ENCODE peak calls at places on chromosomes 6 and 20, in nine cellular contexts. K is K562, Y is A549, M is H54, C is tibial nerve, V is breast epithelium, L is GM12878, P is HepG2, W is ovary. A is an unnamed sample.

GRCh38 chr6:101275251-101275650 is 118.3 kb upstream of the GRIK2 start:
- DNase-seq in K (no peak), Y (no peak), M (no peak), C (no peak), V (no peak), L (no peak), P (no peak), W (no peak), A (no peak)

GRCh38 chr20:25867776-25868649 is 171.4 kb upstream of the ZNF337 start:
- DNase-seq in K (peak), Y (peak), M (no peak), C (no peak), V (no peak), L (no peak), P (no peak), W (peak), A (peak)

GRCh38 chr20:22698443-22698842 is 114.1 kb upstream of the FOXA2 start:
- DNase-seq in K (no peak), Y (no peak), M (no peak), C (no peak), V (no peak), L (no peak), P (no peak), W (no peak), A (no peak)

GRCh38 chr6:169521825-169522224 is 180.0 kb downstream of the WDR27 start:
- DNase-seq in K (no peak), Y (no peak), M (no peak), C (no peak), V (no peak), L (no peak), P (no peak), W (no peak), A (no peak)

GRCh38 chr6:1617466-1618304 is 8.0 kb downstream of the FOXC1 start:
- DNase-seq in K (no peak), Y (no peak), M (no peak), C (no peak), V (no peak), L (no peak), P (no peak), W (no peak), A (no peak)

GRCh38 chr6:85192186-85192585 is 257.7 kb upstream of the NT5E start:
- DNase-seq in K (no peak), Y (no peak), M (no peak), C (no peak), V (no peak), L (no peak), P (no peak), W (no peak), A (no peak)

GRCh38 chr20:19890358-19891117 is 126.6 kb upstream of the NAA20 start:
- DNase-seq in K (no peak), Y (peak), M (no peak), C (no peak), V (no peak), L (no peak), P (no peak), W (no peak), A (no peak)

GRCh38 chr6:7148100-7148822 is 40.5 kb downstream of the RREB1 start:
- DNase-seq in K (no peak), Y (no peak), M (peak), C (no peak), V (peak), L (no peak), P (no peak), W (no peak), A (no peak)

GRCh38 chr6:134802426-134803058 is 147.4 kb downstream of the ALDH8A1 start:
- DNase-seq in K (no peak), Y (no peak), M (no peak), C (no peak), V (no peak), L (no peak), P (peak), W (no peak), A (no peak)

GRCh38 chr6:159375014-159375413 is 205.8 kb downstream of the FNDC1 start:
- DNase-seq in K (no peak), Y (no peak), M (no peak), C (no peak), V (no peak), L (no peak), P (no peak), W (no peak), A (no peak)

GRCh38 chr6:79307321-79308036 is 73.0 kb upstream of the HMGN3 start:
- DNase-seq in K (no peak), Y (no peak), M (no peak), C (no peak), V (no peak), L (no peak), P (peak), W (no peak), A (no peak)

DNA sequence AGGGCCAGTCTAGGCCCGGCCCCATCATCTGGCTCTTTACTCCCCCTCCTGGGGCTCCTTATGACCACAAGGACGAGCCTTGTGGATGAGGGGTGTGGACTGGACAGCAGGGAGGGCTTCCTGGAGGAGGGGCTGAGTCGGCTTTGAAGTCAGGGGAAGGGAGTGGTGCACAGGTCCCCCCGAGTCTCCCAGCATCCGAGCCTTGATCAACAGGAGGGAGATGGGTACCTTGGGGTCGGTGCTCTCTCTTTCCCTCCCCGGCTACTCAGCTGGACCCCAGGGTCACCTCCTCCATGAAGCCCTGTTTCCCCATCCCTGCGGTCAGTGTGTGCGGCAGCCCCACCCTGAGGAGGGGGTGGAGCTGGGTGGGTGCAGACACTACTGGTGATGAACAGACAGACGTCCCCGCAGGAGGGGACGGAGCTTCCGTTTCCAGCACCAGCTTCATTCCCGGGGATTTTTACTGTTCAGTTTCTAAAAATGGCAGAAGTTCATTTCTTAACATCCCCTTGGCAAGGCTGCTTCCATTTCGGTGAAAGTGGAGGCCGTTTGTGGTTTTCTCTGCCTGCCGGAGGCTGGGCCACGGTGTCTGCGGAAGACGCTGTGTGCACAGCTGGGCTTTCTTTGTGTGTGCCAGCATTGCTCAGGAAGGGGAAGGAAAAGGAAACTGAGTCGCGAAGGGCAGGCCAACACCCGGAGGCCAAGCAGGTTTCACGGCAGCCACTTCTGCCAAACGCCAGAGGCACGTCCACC is 19.6 kb downstream of the NTSR1 start:
- DNase-seq in K (no peak), Y (no peak), M (no peak), C (no peak), V (no peak), L (no peak), P (no peak), W (no peak), A (no peak)
- TF ChIP-seq POLR2A in K (no peak), Y (no peak), M (no peak), C (no peak), V (no peak), L (no peak), P (no peak), W (no peak), A (no peak)

GRCh38 chr6:96520039-96520850 is 1.4 kb upstream of the UFL1 start:
- DNase-seq in K (no peak), Y (peak), M (no peak), C (no peak), V (no peak), L (no peak), P (no peak), W (no peak), A (peak)
- TF ChIP-seq POLR2A in K (no peak), Y (no peak), M (no peak), C (no peak), V (no peak), L (no peak), P (no peak), W (no peak), A (no peak)

DNA sequence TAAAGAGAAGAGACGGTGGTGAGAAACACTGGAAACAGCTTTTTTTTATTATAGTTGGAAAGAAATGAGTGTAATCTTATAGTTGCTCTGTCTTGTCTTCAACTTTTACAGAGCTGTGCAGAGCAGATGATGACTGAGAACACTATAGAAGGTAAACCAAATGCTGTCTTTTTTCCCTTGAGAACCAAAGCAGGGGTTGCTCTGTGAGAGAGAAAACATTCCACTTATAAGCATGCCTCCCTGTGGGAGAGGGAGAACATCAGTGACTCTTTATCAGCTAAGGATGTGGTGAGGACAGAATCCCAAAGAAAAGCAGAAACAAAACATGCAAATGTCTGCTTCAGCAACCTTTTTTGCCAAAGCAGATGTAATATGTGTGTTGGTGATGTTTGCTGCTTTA is 179.3 kb upstream of the HDDC2 start:
- DNase-seq in K (no peak), Y (no peak), M (no peak), C (no peak), V (no peak), L (no peak), P (no peak), W (no peak), A (no peak)
- TF ChIP-seq POLR2A in K (no peak), Y (no peak), M (no peak), C (no peak), V (no peak), L (no peak), P (no peak), W (no peak), A (no peak)

GRCh38 chr6:87671555-87672029 is 30.4 kb downstream of the AKIRIN2 start:
- DNase-seq in K (no peak), Y (peak), M (no peak), C (no peak), V (no peak), L (no peak), P (peak), W (no peak), A (no peak)

GRCh38 chr6:87674286-87674685 is 27.7 kb downstream of the AKIRIN2 start:
- DNase-seq in K (peak), Y (no peak), M (no peak), C (no peak), V (no peak), L (no peak), P (no peak), W (no peak), A (no peak)

GRCh38 chr6:87673237-87673636 is 28.8 kb downstream of the AKIRIN2 start:
- DNase-seq in K (no peak), Y (no peak), M (no peak), C (no peak), V (no peak), L (no peak), P (no peak), W (no peak), A (no peak)

GRCh38 chr6:87670707-87671106 is 31.3 kb downstream of the AKIRIN2 start:
- DNase-seq in K (no peak), Y (no peak), M (no peak), C (no peak), V (no peak), L (no peak), P (no peak), W (no peak), A (no peak)

GRCh38 chr6:87672641-87673040 is 29.4 kb downstream of the AKIRIN2 start:
- DNase-seq in K (no peak), Y (no peak), M (no peak), C (no peak), V (no peak), L (no peak), P (peak), W (no peak), A (no peak)
- TF ChIP-seq POLR2A in K (no peak), Y (no peak), M (no peak), C (no peak), V (no peak), L (no peak), P (no peak), W (no peak), A (no peak)

GRCh38 chr6:36441307-36441894 is 1.3 kb downstream of the PXT1 start:
- DNase-seq in K (peak), Y (peak), M (peak), C (peak), V (peak), L (peak), P (peak), W (peak), A (peak)

GRCh38 chr6:36443951-36444428 is 1.2 kb downstream of the KCTD20 start:
- DNase-seq in K (peak), Y (peak), M (peak), C (no peak), V (no peak), L (no peak), P (peak), W (no peak), A (no peak)

GRCh38 chr6:36443498-36443844 is 671 bp downstream of the KCTD20 start:
- DNase-seq in K (no peak), Y (no peak), M (no peak), C (no peak), V (no peak), L (no peak), P (no peak), W (no peak), A (no peak)

GRCh38 chr6:36442083-36442670 is 477 bp downstream of the PXT1 start:
- DNase-seq in K (no peak), Y (no peak), M (no peak), C (no peak), V (no peak), L (no peak), P (no peak), W (no peak), A (no peak)

GRCh38 chr6:36442671-36443497 is at the start of the genes KCTD20 and PXT1:
- DNase-seq in K (peak), Y (peak), M (peak), C (peak), V (peak), L (peak), P (peak), W (peak), A (peak)
- TF ChIP-seq POLR2A in K (peak), Y (peak), M (peak), C (peak), V (no peak), L (peak), P (peak), W (peak), A (peak)

DNA sequence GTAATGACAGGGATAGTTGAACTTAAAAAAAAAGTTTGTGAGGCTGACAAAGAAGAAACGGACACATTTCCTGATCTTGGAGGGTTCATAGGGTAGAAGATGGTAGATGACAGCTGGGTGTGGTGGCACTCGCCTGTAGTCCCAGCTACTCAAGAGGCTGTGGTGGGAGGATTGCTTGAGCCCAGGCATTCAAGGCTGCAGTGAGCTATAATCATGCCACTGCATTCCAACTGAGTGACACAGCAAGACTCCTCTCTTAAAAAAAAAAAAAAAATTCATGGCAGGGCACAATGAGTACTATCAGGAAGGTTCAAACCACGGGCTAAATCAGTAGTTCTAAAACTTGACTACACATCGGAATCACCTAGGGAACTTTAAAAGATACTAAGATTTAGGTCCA is 2.0 kb upstream of the MICA start:
- DNase-seq in K (no peak), Y (peak), M (no peak), C (no peak), V (peak), L (no peak), P (peak), W (peak), A (no peak)
- TF ChIP-seq POLR2A in K (no peak), Y (no peak), M (no peak), C (no peak), V (no peak), L (no peak), P (no peak), W (peak), A (peak)

GRCh38 chr6:30687659-30688431 is 1.4 kb upstream of the PPP1R18 start:
- DNase-seq in K (no peak), Y (no peak), M (no peak), C (no peak), V (no peak), L (no peak), P (no peak), W (peak), A (no peak)
- TF ChIP-seq POLR2A in K (no peak), Y (no peak), M (no peak), C (no peak), V (no peak), L (no peak), P (no peak), W (no peak), A (no peak)

DNA sequence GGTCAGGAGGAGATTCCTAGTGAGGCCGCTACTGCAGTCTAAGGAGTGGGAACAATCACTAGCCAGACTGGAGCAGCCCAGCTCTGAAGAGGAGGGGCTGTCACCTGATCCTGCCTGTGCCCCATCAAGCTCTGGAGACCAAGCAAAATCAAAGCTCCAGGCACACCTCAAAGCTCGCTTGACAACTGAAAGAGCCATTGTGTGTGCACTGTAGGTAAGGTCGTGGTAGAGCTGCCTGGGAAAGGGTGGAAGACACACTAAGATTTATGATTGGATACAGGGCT is 58.2 kb downstream of the CSE1L start:
- DNase-seq in K (no peak), Y (no peak), M (no peak), C (no peak), V (no peak), L (no peak), P (no peak), W (no peak), A (no peak)
- TF ChIP-seq POLR2A in K (peak), Y (no peak), M (no peak), C (no peak), V (no peak), L (peak), P (peak), W (no peak), A (no peak)